ENCODE peak calls at places on chromosomes 11 and 22, in seven cellular contexts. F is head of caudate nucleus; O is RWPE1; L is stimulated activated CD4-positive, alpha-beta T cell treated with anti-CD3 and anti-CD28 coated beads, Interleukin-4, amount 100 ng/mL, for 48 hours; P is AG08395; X is NCI-H2029; M is bronchial epithelial cell. K is an unnamed sample.

GRCh38 chr11:70032470-70032795 is 45.7 kb upstream of the ANO1 start:
- DNase-seq in M (no peak), O (no peak), F (no peak), P (no peak), L (no peak), X (no peak), K (no peak)

GRCh38 chr11:46322759-46323158 is 24.5 kb upstream of the DGKZ start:
- DNase-seq in L (no peak), P (peak), X (no peak), M (no peak), O (no peak), F (no peak), K (no peak)

GRCh38 chr11:64007629-64008282 is 21.5 kb downstream of the OTUB1 start:
- DNase-seq in P (peak), O (no peak), X (peak), F (peak), M (no peak), L (no peak), K (no peak)

GRCh38 chr11:17747131-17747955 is 12.8 kb downstream of the KCNC1 start:
- DNase-seq in M (no peak), O (no peak), L (no peak), X (no peak), P (no peak), F (no peak), K (no peak)

GRCh38 chr11:133955945-133956421 is 785 bp downstream of the IGSF9B start:
- DNase-seq in M (no peak), L (no peak), X (no peak), F (no peak), P (no peak), O (no peak), K (no peak)

GRCh38 chr11:3614742-3615171 is 27.0 kb downstream of the ART5 start:
- DNase-seq in L (peak), X (no peak), P (peak), F (no peak), M (peak), O (no peak), K (peak)

GRCh38 chr11:10310301-10310841 is 5.5 kb downstream of the ADM start:
- DNase-seq in X (no peak), O (no peak), F (no peak), M (peak), L (no peak), P (no peak), K (no peak)

GRCh38 chr11:83046626-83047172 is 25.0 kb downstream of the RAB30 start:
- DNase-seq in M (no peak), F (no peak), O (no peak), X (no peak), P (no peak), L (no peak), K (no peak)

GRCh38 chr11:8484251-8484650 is 109.8 kb downstream of the STK33 start:
- DNase-seq in M (no peak), O (no peak), X (no peak), L (no peak), P (no peak), F (no peak), K (no peak)

GRCh38 chr11:3604169-3604568 is 37.6 kb downstream of the ART5 start:
- DNase-seq in X (no peak), O (no peak), F (no peak), L (no peak), M (no peak), P (no peak), K (no peak)

GRCh38 chr11:104876838-104877500 is 21.3 kb downstream of the CASP12 start:
- DNase-seq in L (no peak), F (no peak), O (no peak), M (no peak), P (no peak), X (no peak), K (peak)

GRCh38 chr11:123429336-123429735 is 733 bp upstream of the GRAMD1B start:
- DNase-seq in M (peak), X (no peak), P (peak), O (peak), F (no peak), L (no peak), K (no peak)

GRCh38 chr22:45740236-45740635 is 68.6 kb downstream of the ATXN10 start:
- DNase-seq in X (no peak), P (no peak), O (no peak), F (no peak), L (no peak), M (no peak), K (no peak)

GRCh38 chr11:121112498-121113455 is 11.7 kb downstream of the TECTA start:
- DNase-seq in P (peak), M (peak), O (peak), X (peak), F (peak), L (peak), K (peak)

GRCh38 chr22:19176732-19177131 is 1.8 kb downstream of the SLC25A1 start:
- DNase-seq in L (no peak), F (no peak), O (no peak), X (no peak), P (no peak), M (no peak), K (no peak)

GRCh38 chr11:14503023-14503422 is 3.4 kb upstream of the COPB1 start:
- DNase-seq in X (no peak), L (no peak), M (no peak), O (no peak), P (no peak), F (no peak), K (no peak)

K was measured in naive B cell.